ENCODE peak calls at places on chromosomes 12 and 14, in nine cellular contexts. One of them, this sample, is unnamed.

GRCh38 chr12:76820888-76821482 is 57.1 kb downstream of the ZDHHC17 start:
- DNase-seq in mammary epithelial cell: peak
- DNase-seq in astrocyte of the spinal cord: peak
- DNase-seq in cardiac muscle cell: peak
- DNase-seq in tibial nerve: no peak
- DNase-seq in BJ: no peak
- DNase-seq in tibial artery: no peak
- DNase-seq in PC-3: peak
- DNase-seq in K562: peak
- DNase-seq in this sample: peak

GRCh38 chr12:21852251-21852650 is 77.7 kb upstream of the KCNJ8 start:
- DNase-seq in BJ: no peak
- DNase-seq in tibial nerve: no peak
- DNase-seq in mammary epithelial cell: no peak
- DNase-seq in cardiac muscle cell: no peak
- DNase-seq in PC-3: peak
- DNase-seq in K562: no peak
- DNase-seq in astrocyte of the spinal cord: peak
- DNase-seq in tibial artery: no peak
- DNase-seq in this sample: peak

GRCh38 chr12:49344486-49345047 is 2.1 kb upstream of the DNAJC22 start:
- DNase-seq in astrocyte of the spinal cord: no peak
- DNase-seq in K562: no peak
- DNase-seq in mammary epithelial cell: no peak
- DNase-seq in BJ: no peak
- DNase-seq in tibial artery: no peak
- DNase-seq in PC-3: no peak
- DNase-seq in tibial nerve: no peak
- DNase-seq in cardiac muscle cell: no peak
- DNase-seq in this sample: no peak

GRCh38 chr14:94540031-94540794 is 21.0 kb upstream of the SERPINA4 start:
- DNase-seq in astrocyte of the spinal cord: peak
- DNase-seq in BJ: no peak
- DNase-seq in mammary epithelial cell: no peak
- DNase-seq in tibial artery: peak
- DNase-seq in tibial nerve: no peak
- DNase-seq in cardiac muscle cell: no peak
- DNase-seq in K562: no peak
- DNase-seq in PC-3: no peak
- DNase-seq in this sample: no peak

GRCh38 chr12:49777800-49778748 is 36.7 kb downstream of the TMBIM6 start:
- DNase-seq in K562: peak
- DNase-seq in mammary epithelial cell: peak
- DNase-seq in cardiac muscle cell: peak
- DNase-seq in tibial artery: no peak
- DNase-seq in tibial nerve: no peak
- DNase-seq in PC-3: peak
- DNase-seq in astrocyte of the spinal cord: peak
- DNase-seq in BJ: no peak
- DNase-seq in this sample: peak

GRCh38 chr14:36660736-36661505 is 739 bp upstream of the PAX9 start:
- DNase-seq in PC-3: no peak
- DNase-seq in astrocyte of the spinal cord: no peak
- DNase-seq in tibial artery: no peak
- DNase-seq in BJ: no peak
- DNase-seq in mammary epithelial cell: no peak
- DNase-seq in cardiac muscle cell: no peak
- DNase-seq in K562: no peak
- DNase-seq in tibial nerve: no peak
- DNase-seq in this sample: no peak

GRCh38 chr12:53182836-53183235 is 2.1 kb upstream of the CSAD start:
- DNase-seq in astrocyte of the spinal cord: no peak
- DNase-seq in PC-3: peak
- DNase-seq in K562: no peak
- DNase-seq in cardiac muscle cell: no peak
- DNase-seq in tibial nerve: no peak
- DNase-seq in mammary epithelial cell: no peak
- DNase-seq in tibial artery: no peak
- DNase-seq in BJ: no peak
- DNase-seq in this sample: peak

GRCh38 chr12:4813741-4814140 is 93.5 kb downstream of the GALNT8 start:
- DNase-seq in BJ: no peak
- DNase-seq in K562: no peak
- DNase-seq in tibial nerve: no peak
- DNase-seq in cardiac muscle cell: no peak
- DNase-seq in mammary epithelial cell: peak
- DNase-seq in astrocyte of the spinal cord: no peak
- DNase-seq in tibial artery: no peak
- DNase-seq in PC-3: no peak
- DNase-seq in this sample: peak

GRCh38 chr12:58190624-58191023 is 249.3 kb downstream of the ATP23 start:
- DNase-seq in K562: no peak
- DNase-seq in mammary epithelial cell: no peak
- DNase-seq in astrocyte of the spinal cord: no peak
- DNase-seq in tibial nerve: no peak
- DNase-seq in tibial artery: no peak
- DNase-seq in PC-3: no peak
- DNase-seq in cardiac muscle cell: no peak
- DNase-seq in BJ: no peak
- DNase-seq in this sample: no peak

GRCh38 chr12:30457621-30458289 is 237.9 kb downstream of the IPO8 start:
- DNase-seq in mammary epithelial cell: peak
- DNase-seq in astrocyte of the spinal cord: peak
- DNase-seq in K562: peak
- DNase-seq in tibial artery: no peak
- DNase-seq in tibial nerve: no peak
- DNase-seq in BJ: peak
- DNase-seq in cardiac muscle cell: peak
- DNase-seq in PC-3: peak
- DNase-seq in this sample: peak

GRCh38 chr14:75806247-75806876 is 145.3 kb downstream of the TTLL5 start:
- DNase-seq in tibial nerve: no peak
- DNase-seq in K562: no peak
- DNase-seq in PC-3: no peak
- DNase-seq in BJ: no peak
- DNase-seq in mammary epithelial cell: no peak
- DNase-seq in astrocyte of the spinal cord: no peak
- DNase-seq in tibial artery: no peak
- DNase-seq in cardiac muscle cell: no peak
- DNase-seq in this sample: peak

GRCh38 chr14:43161477-43161876 is 1345.6 kb downstream of the FSCB start:
- DNase-seq in K562: no peak
- DNase-seq in BJ: no peak
- DNase-seq in astrocyte of the spinal cord: no peak
- DNase-seq in tibial artery: no peak
- DNase-seq in tibial nerve: no peak
- DNase-seq in cardiac muscle cell: no peak
- DNase-seq in mammary epithelial cell: no peak
- DNase-seq in PC-3: no peak
- DNase-seq in this sample: no peak

GRCh38 chr14:68528031-68528687 is 264.7 kb downstream of the ZFP36L1 start:
- DNase-seq in K562: no peak
- DNase-seq in cardiac muscle cell: no peak
- DNase-seq in tibial nerve: no peak
- DNase-seq in mammary epithelial cell: no peak
- DNase-seq in PC-3: no peak
- DNase-seq in astrocyte of the spinal cord: no peak
- DNase-seq in tibial artery: no peak
- DNase-seq in BJ: no peak
- DNase-seq in this sample: no peak

GRCh38 chr12:92136021-92136735 is 9.5 kb downstream of the BTG1 start:
- DNase-seq in tibial nerve: no peak
- DNase-seq in K562: no peak
- DNase-seq in cardiac muscle cell: peak
- DNase-seq in BJ: no peak
- DNase-seq in tibial artery: no peak
- DNase-seq in PC-3: no peak
- DNase-seq in mammary epithelial cell: no peak
- DNase-seq in astrocyte of the spinal cord: no peak
- DNase-seq in this sample: no peak
- H3K4me3 ChIP-seq in tibial nerve: no peak
- H3K4me3 ChIP-seq in K562: no peak
- H3K4me3 ChIP-seq in cardiac muscle cell: no peak
- H3K4me3 ChIP-seq in BJ: no peak
- H3K4me3 ChIP-seq in tibial artery: no peak
- H3K4me3 ChIP-seq in PC-3: peak
- H3K4me3 ChIP-seq in mammary epithelial cell: no peak
- H3K4me3 ChIP-seq in astrocyte of the spinal cord: no peak
- H3K4me3 ChIP-seq in this sample: no peak

GRCh38 chr12:13404631-13405473 is 208.3 kb downstream of the EMP1 start:
- DNase-seq in BJ: no peak
- DNase-seq in tibial nerve: no peak
- DNase-seq in astrocyte of the spinal cord: no peak
- DNase-seq in K562: no peak
- DNase-seq in cardiac muscle cell: no peak
- DNase-seq in PC-3: no peak
- DNase-seq in mammary epithelial cell: peak
- DNase-seq in tibial artery: no peak
- DNase-seq in this sample: peak

GRCh38 chr12:13411287-13411686 is 214.8 kb downstream of the EMP1 start:
- DNase-seq in K562: no peak
- DNase-seq in PC-3: no peak
- DNase-seq in BJ: no peak
- DNase-seq in tibial artery: no peak
- DNase-seq in cardiac muscle cell: no peak
- DNase-seq in tibial nerve: no peak
- DNase-seq in mammary epithelial cell: no peak
- DNase-seq in astrocyte of the spinal cord: no peak
- DNase-seq in this sample: no peak

GRCh38 chr12:13404111-13404628 is 207.6 kb downstream of the EMP1 start:
- DNase-seq in K562: no peak
- DNase-seq in BJ: no peak
- DNase-seq in PC-3: no peak
- DNase-seq in tibial nerve: no peak
- DNase-seq in tibial artery: no peak
- DNase-seq in mammary epithelial cell: no peak
- DNase-seq in astrocyte of the spinal cord: no peak
- DNase-seq in cardiac muscle cell: no peak
- DNase-seq in this sample: no peak

GRCh38 chr12:13405961-13406703 is 209.6 kb downstream of the EMP1 start:
- DNase-seq in tibial artery: no peak
- DNase-seq in astrocyte of the spinal cord: no peak
- DNase-seq in PC-3: no peak
- DNase-seq in tibial nerve: no peak
- DNase-seq in cardiac muscle cell: no peak
- DNase-seq in mammary epithelial cell: no peak
- DNase-seq in BJ: no peak
- DNase-seq in K562: no peak
- DNase-seq in this sample: no peak
- TF ChIP-seq CTCF in tibial artery: no peak
- TF ChIP-seq CTCF in astrocyte of the spinal cord: no peak
- TF ChIP-seq CTCF in PC-3: no peak
- TF ChIP-seq CTCF in tibial nerve: no peak
- TF ChIP-seq CTCF in cardiac muscle cell: no peak
- TF ChIP-seq CTCF in mammary epithelial cell: no peak
- TF ChIP-seq CTCF in BJ: no peak
- TF ChIP-seq CTCF in K562: no peak
- TF ChIP-seq CTCF in this sample: no peak

DNA sequence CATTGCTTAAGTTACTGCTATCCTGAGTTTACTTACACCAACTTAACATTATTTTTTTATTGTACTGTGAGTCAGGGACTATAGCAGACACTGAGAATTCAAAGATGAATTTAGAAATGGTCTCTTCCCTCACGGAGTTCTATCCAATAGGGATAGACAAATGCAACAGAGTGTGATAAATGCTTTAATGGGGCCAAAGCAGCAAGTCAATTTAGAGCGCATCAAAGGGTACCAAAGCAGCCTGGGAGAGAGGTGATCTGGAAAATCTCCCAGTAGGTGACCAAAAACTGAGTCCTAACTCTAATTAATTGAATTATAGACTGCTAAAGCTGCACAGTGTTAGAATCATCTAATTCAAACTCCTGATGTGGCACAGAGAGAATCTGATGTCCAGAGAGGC is 2.7 kb downstream of the LIN7A start:
- DNase-seq in PC-3: no peak
- DNase-seq in tibial nerve: no peak
- DNase-seq in astrocyte of the spinal cord: no peak
- DNase-seq in tibial artery: no peak
- DNase-seq in K562: no peak
- DNase-seq in BJ: no peak
- DNase-seq in cardiac muscle cell: no peak
- DNase-seq in mammary epithelial cell: no peak
- DNase-seq in this sample: no peak
- H3K4me3 ChIP-seq in PC-3: no peak
- H3K4me3 ChIP-seq in tibial nerve: no peak
- H3K4me3 ChIP-seq in astrocyte of the spinal cord: no peak
- H3K4me3 ChIP-seq in tibial artery: no peak
- H3K4me3 ChIP-seq in K562: no peak
- H3K4me3 ChIP-seq in BJ: no peak
- H3K4me3 ChIP-seq in cardiac muscle cell: no peak
- H3K4me3 ChIP-seq in mammary epithelial cell: no peak
- H3K4me3 ChIP-seq in this sample: no peak

DNA sequence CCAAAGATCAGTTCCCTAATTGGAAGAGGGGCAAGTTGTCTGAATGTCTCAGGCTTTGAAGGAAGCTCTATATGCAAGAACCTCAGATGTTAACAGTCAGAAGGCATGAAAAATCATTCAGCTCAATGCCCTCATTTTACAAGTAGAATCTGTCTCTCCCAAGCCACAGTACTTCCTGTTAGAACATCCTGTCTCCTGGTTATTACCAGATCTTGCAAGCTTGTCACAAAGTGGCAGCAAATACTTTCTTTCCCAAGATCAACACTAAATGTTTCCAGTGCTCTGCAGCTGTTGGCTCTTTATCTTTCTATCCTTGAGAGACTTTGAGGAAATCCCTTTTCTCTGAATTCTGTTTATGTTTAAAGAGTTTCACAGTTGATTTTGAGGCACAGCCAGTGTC is 235.5 kb downstream of the AKAP6 start:
- DNase-seq in K562: no peak
- DNase-seq in tibial artery: no peak
- DNase-seq in cardiac muscle cell: no peak
- DNase-seq in BJ: no peak
- DNase-seq in mammary epithelial cell: no peak
- DNase-seq in PC-3: no peak
- DNase-seq in astrocyte of the spinal cord: peak
- DNase-seq in tibial nerve: no peak
- DNase-seq in this sample: no peak
- TF ChIP-seq CTCF in K562: no peak
- TF ChIP-seq CTCF in tibial artery: no peak
- TF ChIP-seq CTCF in cardiac muscle cell: no peak
- TF ChIP-seq CTCF in BJ: no peak
- TF ChIP-seq CTCF in mammary epithelial cell: no peak
- TF ChIP-seq CTCF in PC-3: no peak
- TF ChIP-seq CTCF in astrocyte of the spinal cord: no peak
- TF ChIP-seq CTCF in tibial nerve: no peak
- TF ChIP-seq CTCF in this sample: no peak

DNA sequence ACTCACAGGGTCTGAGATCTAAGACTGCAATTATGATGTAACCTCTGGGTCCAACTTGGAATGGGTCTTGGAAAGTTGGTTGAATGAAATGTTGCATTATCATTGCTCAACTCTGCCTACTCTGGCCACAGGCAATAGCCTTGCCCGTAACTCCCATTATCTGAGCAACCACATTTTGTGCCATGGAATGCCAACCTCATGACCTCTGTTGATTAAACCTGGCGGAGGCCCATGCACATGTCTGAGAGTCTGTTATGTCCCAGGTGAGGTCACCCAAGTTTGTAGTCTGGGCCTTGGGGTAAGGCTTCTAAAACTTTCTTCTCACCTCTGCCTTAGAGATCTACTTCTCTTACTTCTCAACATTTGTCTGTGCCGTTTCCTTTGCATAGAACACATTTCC is 140.9 kb downstream of the TBX5 start:
- DNase-seq in K562: no peak
- DNase-seq in BJ: no peak
- DNase-seq in astrocyte of the spinal cord: no peak
- DNase-seq in tibial nerve: no peak
- DNase-seq in tibial artery: no peak
- DNase-seq in mammary epithelial cell: no peak
- DNase-seq in cardiac muscle cell: no peak
- DNase-seq in PC-3: no peak
- DNase-seq in this sample: no peak
- H3K4me3 ChIP-seq in K562: no peak
- H3K4me3 ChIP-seq in BJ: no peak
- H3K4me3 ChIP-seq in astrocyte of the spinal cord: no peak
- H3K4me3 ChIP-seq in tibial nerve: no peak
- H3K4me3 ChIP-seq in tibial artery: no peak
- H3K4me3 ChIP-seq in mammary epithelial cell: no peak
- H3K4me3 ChIP-seq in cardiac muscle cell: no peak
- H3K4me3 ChIP-seq in PC-3: no peak
- H3K4me3 ChIP-seq in this sample: no peak